ENCODE peak calls at places on chromosomes 13 and 19, in four cellular contexts. One of them, this sample, is unnamed.

GRCh38 chr13:42574435-42575311 is 721 bp downstream of the TNFSF11 start:
- DNase-seq in heart left ventricle: no peak
- DNase-seq in tibial nerve: no peak
- DNase-seq in gastrocnemius medialis: no peak
- DNase-seq in this sample: no peak

GRCh38 chr19:32363175-32363574 is 17.8 kb downstream of the ZNF507 start:
- DNase-seq in gastrocnemius medialis: no peak
- DNase-seq in tibial nerve: no peak
- DNase-seq in heart left ventricle: no peak
- DNase-seq in this sample: no peak

GRCh38 chr19:58091251-58091995 is 6.6 kb downstream of the ZSCAN18 start:
- DNase-seq in gastrocnemius medialis: no peak
- DNase-seq in tibial nerve: no peak
- DNase-seq in heart left ventricle: no peak
- DNase-seq in this sample: no peak

GRCh38 chr13:87777395-87777794 is 106.2 kb downstream of the SLITRK5 start:
- DNase-seq in gastrocnemius medialis: no peak
- DNase-seq in heart left ventricle: no peak
- DNase-seq in tibial nerve: no peak
- DNase-seq in this sample: no peak

GRCh38 chr13:105333416-105333815 is 1202.0 kb downstream of the EFNB2 start:
- DNase-seq in gastrocnemius medialis: no peak
- DNase-seq in heart left ventricle: no peak
- DNase-seq in tibial nerve: no peak
- DNase-seq in this sample: no peak

GRCh38 chr13:36850790-36851438 is 31.9 kb downstream of the RFXAP start:
- DNase-seq in gastrocnemius medialis: no peak
- DNase-seq in tibial nerve: no peak
- DNase-seq in heart left ventricle: no peak
- DNase-seq in this sample: no peak

GRCh38 chr19:6238643-6239281 is 41.0 kb downstream of the MLLT1 start:
- DNase-seq in heart left ventricle: peak
- DNase-seq in tibial nerve: peak
- DNase-seq in gastrocnemius medialis: peak
- DNase-seq in this sample: peak

GRCh38 chr19:30001794-30002193 is 59.8 kb downstream of the URI1 start:
- DNase-seq in gastrocnemius medialis: no peak
- DNase-seq in tibial nerve: no peak
- DNase-seq in heart left ventricle: no peak
- DNase-seq in this sample: no peak

GRCh38 chr13:66237411-66238062 is 992.6 kb downstream of the PCDH9 start:
- DNase-seq in tibial nerve: no peak
- DNase-seq in gastrocnemius medialis: no peak
- DNase-seq in heart left ventricle: no peak
- DNase-seq in this sample: no peak

GRCh38 chr19:38736413-38737280 is 7.6 kb downstream of the CAPN12 start:
- DNase-seq in tibial nerve: no peak
- DNase-seq in gastrocnemius medialis: no peak
- DNase-seq in heart left ventricle: no peak
- DNase-seq in this sample: peak

GRCh38 chr13:24135674-24136300 is 24.7 kb upstream of the SPATA13 start:
- DNase-seq in heart left ventricle: no peak
- DNase-seq in tibial nerve: no peak
- DNase-seq in gastrocnemius medialis: no peak
- DNase-seq in this sample: no peak

GRCh38 chr13:73913043-73913740 is 221.0 kb downstream of the KLF12 start:
- DNase-seq in gastrocnemius medialis: no peak
- DNase-seq in heart left ventricle: no peak
- DNase-seq in tibial nerve: no peak
- DNase-seq in this sample: no peak

GRCh38 chr13:51729853-51730553 is 74.0 kb downstream of the DHRS12 start:
- DNase-seq in tibial nerve: no peak
- DNase-seq in gastrocnemius medialis: no peak
- DNase-seq in heart left ventricle: no peak
- DNase-seq in this sample: peak

GRCh38 chr13:83732755-83733154 is 149.5 kb downstream of the SLITRK1 start:
- DNase-seq in gastrocnemius medialis: no peak
- DNase-seq in heart left ventricle: no peak
- DNase-seq in tibial nerve: no peak
- DNase-seq in this sample: no peak

GRCh38 chr19:1133471-1133929 is 29.7 kb downstream of the GPX4 start:
- DNase-seq in gastrocnemius medialis: no peak
- DNase-seq in tibial nerve: no peak
- DNase-seq in heart left ventricle: no peak
- DNase-seq in this sample: no peak

GRCh38 chr13:29959086-29959485 is 108.7 kb upstream of the UBL3 start:
- DNase-seq in heart left ventricle: no peak
- DNase-seq in gastrocnemius medialis: no peak
- DNase-seq in tibial nerve: no peak
- DNase-seq in this sample: no peak

GRCh38 chr19:8840708-8841107 is 8.5 kb downstream of the MBD3L1 start:
- DNase-seq in tibial nerve: no peak
- DNase-seq in gastrocnemius medialis: no peak
- DNase-seq in heart left ventricle: no peak
- DNase-seq in this sample: no peak

GRCh38 chr13:97200081-97200942 is 21.8 kb upstream of the MBNL2 start:
- DNase-seq in gastrocnemius medialis: no peak
- DNase-seq in tibial nerve: no peak
- DNase-seq in heart left ventricle: no peak
- DNase-seq in this sample: no peak

GRCh38 chr19:17517898-17518297 is 6.4 kb downstream of the PGLS start:
- DNase-seq in tibial nerve: no peak
- DNase-seq in gastrocnemius medialis: no peak
- DNase-seq in heart left ventricle: no peak
- DNase-seq in this sample: no peak

GRCh38 chr19:56142087-56142787 is 1.1 kb downstream of the ZNF444 start:
- DNase-seq in gastrocnemius medialis: no peak
- DNase-seq in heart left ventricle: no peak
- DNase-seq in tibial nerve: no peak
- DNase-seq in this sample: no peak

GRCh38 chr13:111852701-111853100 is 214.2 kb upstream of the SOX1 start:
- DNase-seq in gastrocnemius medialis: no peak
- DNase-seq in heart left ventricle: no peak
- DNase-seq in tibial nerve: no peak
- DNase-seq in this sample: no peak

GRCh38 chr19:45352062-45352461 is 11.5 kb downstream of the KLC3 start:
- DNase-seq in heart left ventricle: no peak
- DNase-seq in tibial nerve: no peak
- DNase-seq in gastrocnemius medialis: no peak
- DNase-seq in this sample: no peak

GRCh38 chr19:46383171-46383815 is 30.1 kb downstream of the CCDC8 start:
- DNase-seq in tibial nerve: no peak
- DNase-seq in heart left ventricle: no peak
- DNase-seq in gastrocnemius medialis: no peak
- DNase-seq in this sample: no peak

GRCh38 chr19:47434088-47434487 is 14.8 kb upstream of the MEIS3 start:
- DNase-seq in gastrocnemius medialis: no peak
- DNase-seq in tibial nerve: no peak
- DNase-seq in heart left ventricle: peak
- DNase-seq in this sample: no peak

GRCh38 chr19:2363419-2363818 is 3.4 kb downstream of the TMPRSS9 start:
- DNase-seq in tibial nerve: no peak
- DNase-seq in gastrocnemius medialis: no peak
- DNase-seq in heart left ventricle: no peak
- DNase-seq in this sample: no peak

GRCh38 chr13:34044660-34045080 is 226.7 kb downstream of the RFC3 start:
- DNase-seq in heart left ventricle: no peak
- DNase-seq in gastrocnemius medialis: no peak
- DNase-seq in tibial nerve: no peak
- DNase-seq in this sample: no peak

GRCh38 chr19:3966051-3967017 is 4.6 kb downstream of the DAPK3 start:
- DNase-seq in gastrocnemius medialis: no peak
- DNase-seq in heart left ventricle: no peak
- DNase-seq in tibial nerve: no peak
- DNase-seq in this sample: no peak

GRCh38 chr13:31367410-31367809 is 167.6 kb downstream of the B3GLCT start:
- DNase-seq in tibial nerve: no peak
- DNase-seq in heart left ventricle: no peak
- DNase-seq in gastrocnemius medialis: no peak
- DNase-seq in this sample: no peak

GRCh38 chr19:46404039-46404883 is 9.1 kb downstream of the CCDC8 start:
- DNase-seq in tibial nerve: peak
- DNase-seq in gastrocnemius medialis: no peak
- DNase-seq in heart left ventricle: peak
- DNase-seq in this sample: peak

GRCh38 chr19:32129141-32129540 is 216.3 kb upstream of the ZNF507 start:
- DNase-seq in heart left ventricle: no peak
- DNase-seq in tibial nerve: no peak
- DNase-seq in gastrocnemius medialis: no peak
- DNase-seq in this sample: peak

GRCh38 chr13:62129000-62129551 is 713.4 kb upstream of the PCDH20 start:
- DNase-seq in gastrocnemius medialis: no peak
- DNase-seq in tibial nerve: no peak
- DNase-seq in heart left ventricle: no peak
- DNase-seq in this sample: no peak

GRCh38 chr19:23060016-23060415 is 56.8 kb upstream of the ZNF730 start:
- DNase-seq in tibial nerve: no peak
- DNase-seq in gastrocnemius medialis: no peak
- DNase-seq in heart left ventricle: no peak
- DNase-seq in this sample: no peak

GRCh38 chr13:34044041-34044440 is 226.1 kb downstream of the RFC3 start:
- DNase-seq in tibial nerve: no peak
- DNase-seq in heart left ventricle: no peak
- DNase-seq in gastrocnemius medialis: no peak
- DNase-seq in this sample: no peak

GRCh38 chr19:3073159-3073563 is 10.9 kb upstream of the TLE5 start:
- DNase-seq in heart left ventricle: no peak
- DNase-seq in tibial nerve: no peak
- DNase-seq in gastrocnemius medialis: peak
- DNase-seq in this sample: no peak

GRCh38 chr13:49652691-49653305 is 24.5 kb downstream of the ARL11 start:
- DNase-seq in tibial nerve: peak
- DNase-seq in gastrocnemius medialis: peak
- DNase-seq in heart left ventricle: no peak
- DNase-seq in this sample: no peak
- TF ChIP-seq CTCF in tibial nerve: peak
- TF ChIP-seq CTCF in gastrocnemius medialis: peak
- TF ChIP-seq CTCF in heart left ventricle: peak
- TF ChIP-seq CTCF in this sample: peak

GRCh38 chr19:13850910-13851753 is 25.8 kb upstream of the NANOS3 start:
- DNase-seq in tibial nerve: peak
- DNase-seq in gastrocnemius medialis: peak
- DNase-seq in heart left ventricle: peak
- DNase-seq in this sample: peak

GRCh38 chr19:13848811-13849241 is 28.1 kb upstream of the NANOS3 start:
- DNase-seq in tibial nerve: no peak
- DNase-seq in gastrocnemius medialis: no peak
- DNase-seq in heart left ventricle: no peak
- DNase-seq in this sample: no peak

GRCh38 chr19:13847900-13848677 is 28.8 kb upstream of the NANOS3 start:
- DNase-seq in heart left ventricle: no peak
- DNase-seq in tibial nerve: no peak
- DNase-seq in gastrocnemius medialis: no peak
- DNase-seq in this sample: no peak

GRCh38 chr19:13849277-13849676 is 27.7 kb upstream of the NANOS3 start:
- DNase-seq in gastrocnemius medialis: no peak
- DNase-seq in heart left ventricle: no peak
- DNase-seq in tibial nerve: no peak
- DNase-seq in this sample: no peak

GRCh38 chr19:13849991-13850909 is 26.7 kb upstream of the NANOS3 start:
- DNase-seq in gastrocnemius medialis: no peak
- DNase-seq in tibial nerve: peak
- DNase-seq in heart left ventricle: peak
- DNase-seq in this sample: peak
- H3K4me3 ChIP-seq in gastrocnemius medialis: peak
- H3K4me3 ChIP-seq in tibial nerve: peak
- H3K4me3 ChIP-seq in heart left ventricle: peak
- H3K4me3 ChIP-seq in this sample: peak

GRCh38 chr13:41060723-41061074 is 610 bp upstream of the WBP4 start:
- DNase-seq in gastrocnemius medialis: peak
- DNase-seq in tibial nerve: peak
- DNase-seq in heart left ventricle: peak
- DNase-seq in this sample: peak

GRCh38 chr13:41059896-41060722 is 1.2 kb upstream of the WBP4 start:
- DNase-seq in heart left ventricle: peak
- DNase-seq in tibial nerve: peak
- DNase-seq in gastrocnemius medialis: peak
- DNase-seq in this sample: peak

GRCh38 chr13:41061075-41061913 is at the start of gene WBP4:
- DNase-seq in tibial nerve: peak
- DNase-seq in gastrocnemius medialis: peak
- DNase-seq in heart left ventricle: peak
- DNase-seq in this sample: peak

GRCh38 chr13:41058229-41059070 is 2.9 kb upstream of the WBP4 start:
- DNase-seq in tibial nerve: no peak
- DNase-seq in heart left ventricle: no peak
- DNase-seq in gastrocnemius medialis: no peak
- DNase-seq in this sample: no peak

DNA sequence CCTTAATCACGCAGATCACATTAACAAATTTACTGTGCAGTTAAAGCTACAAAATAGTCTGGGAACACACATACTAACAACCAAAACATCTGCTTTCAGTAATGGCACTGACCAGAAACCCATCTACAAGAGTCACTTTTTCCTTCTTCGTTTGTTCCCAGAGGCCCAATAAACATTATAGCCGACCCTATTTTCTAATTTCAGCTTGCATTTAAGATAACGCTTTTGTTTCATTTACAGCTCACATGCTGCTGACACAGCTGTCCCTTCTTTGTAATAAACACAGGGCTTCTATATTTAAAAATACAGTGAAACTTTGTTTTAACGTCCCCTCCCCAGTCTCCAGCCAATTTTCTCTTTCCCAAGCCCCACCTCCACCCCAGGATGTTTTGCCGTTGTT is 1.8 kb upstream of the WBP4 start:
- DNase-seq in gastrocnemius medialis: no peak
- DNase-seq in heart left ventricle: no peak
- DNase-seq in tibial nerve: no peak
- DNase-seq in this sample: no peak
- TF ChIP-seq CTCF in gastrocnemius medialis: no peak
- TF ChIP-seq CTCF in heart left ventricle: no peak
- TF ChIP-seq CTCF in tibial nerve: no peak
- TF ChIP-seq CTCF in this sample: no peak

DNA sequence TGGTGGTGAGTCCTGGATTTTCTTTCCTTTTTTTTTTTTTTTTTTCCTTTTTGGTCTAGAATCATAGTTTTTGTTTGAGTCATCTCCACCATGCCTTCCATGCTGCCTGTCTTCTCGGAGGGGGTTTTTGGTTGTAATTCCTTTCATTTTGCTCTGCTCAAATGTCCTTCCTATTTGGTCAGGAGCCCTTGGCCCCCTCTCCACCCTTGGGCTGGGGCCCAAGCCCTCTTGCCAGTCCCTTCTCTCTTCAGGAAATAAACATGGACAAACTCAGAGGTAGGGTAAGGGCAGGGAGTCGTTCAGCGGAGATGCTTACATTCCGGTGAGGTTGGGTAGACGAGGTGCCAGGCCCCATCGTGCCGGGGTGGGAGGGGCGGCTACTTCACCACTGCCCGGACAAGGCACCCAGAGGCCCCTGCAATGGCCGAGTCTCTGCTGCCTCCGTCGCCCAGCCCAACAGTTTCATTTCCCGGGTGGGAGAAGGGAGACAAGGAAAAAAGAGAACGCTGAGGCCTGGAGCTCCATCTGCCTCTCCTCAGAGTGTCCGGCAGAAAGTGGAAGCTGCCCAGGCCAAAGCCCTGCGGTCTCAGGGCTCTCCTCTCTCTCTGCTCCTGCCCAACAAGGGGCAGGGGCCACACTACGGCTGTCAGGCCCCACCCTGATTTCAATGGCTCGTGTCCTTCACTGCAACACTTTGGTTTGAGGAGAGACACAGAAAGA is 12.7 kb downstream of the ZNF574 start:
- DNase-seq in heart left ventricle: no peak
- DNase-seq in tibial nerve: no peak
- DNase-seq in gastrocnemius medialis: no peak
- DNase-seq in this sample: no peak
- H3K4me3 ChIP-seq in heart left ventricle: no peak
- H3K4me3 ChIP-seq in tibial nerve: no peak
- H3K4me3 ChIP-seq in gastrocnemius medialis: no peak
- H3K4me3 ChIP-seq in this sample: no peak